ENCODE peak calls at places on chromosome 16, in ten cellular contexts. One of them, this sample, is unnamed.

GRCh38 chr16:62135903-62136302 is 99.7 kb upstream of the CDH8 start:
- DNase-seq in sigmoid colon: no peak
- DNase-seq in stomach: no peak
- DNase-seq in transverse colon: no peak
- DNase-seq in GM12891: no peak
- DNase-seq in HepG2: no peak
- DNase-seq in endothelial cell of umbilical vein: no peak
- DNase-seq in H1: no peak
- DNase-seq in HCT116: no peak
- DNase-seq in suprapubic skin: no peak
- DNase-seq in this sample: no peak

GRCh38 chr16:10332301-10332700 is 53.6 kb upstream of the ATF7IP2 start:
- DNase-seq in GM12891: no peak
- DNase-seq in sigmoid colon: no peak
- DNase-seq in endothelial cell of umbilical vein: no peak
- DNase-seq in transverse colon: no peak
- DNase-seq in HCT116: no peak
- DNase-seq in HepG2: peak; percentile 74
- DNase-seq in H1: no peak
- DNase-seq in stomach: no peak
- DNase-seq in suprapubic skin: no peak
- DNase-seq in this sample: no peak

GRCh38 chr16:68401871-68402747 is 46.2 kb downstream of the SMPD3 start:
- DNase-seq in suprapubic skin: no peak
- DNase-seq in H1: no peak
- DNase-seq in stomach: no peak
- DNase-seq in endothelial cell of umbilical vein: no peak
- DNase-seq in transverse colon: no peak
- DNase-seq in GM12891: no peak
- DNase-seq in HCT116: no peak
- DNase-seq in HepG2: no peak
- DNase-seq in sigmoid colon: no peak
- DNase-seq in this sample: no peak

GRCh38 chr16:67277294-67277998 is 1.9 kb upstream of the PLEKHG4 start:
- DNase-seq in sigmoid colon: peak; percentile 74
- DNase-seq in HepG2: peak; percentile 35
- DNase-seq in suprapubic skin: no peak
- DNase-seq in endothelial cell of umbilical vein: peak; percentile 87
- DNase-seq in H1: no peak
- DNase-seq in GM12891: no peak
- DNase-seq in stomach: no peak
- DNase-seq in transverse colon: peak; percentile 26
- DNase-seq in HCT116: peak; percentile 84
- DNase-seq in this sample: no peak

GRCh38 chr16:10619271-10619849 is 39.0 kb upstream of the EMP2 start:
- DNase-seq in H1: peak; percentile 70
- DNase-seq in stomach: peak; percentile 60
- DNase-seq in HCT116: no peak
- DNase-seq in transverse colon: peak; percentile 85
- DNase-seq in GM12891: no peak
- DNase-seq in HepG2: no peak
- DNase-seq in endothelial cell of umbilical vein: no peak
- DNase-seq in suprapubic skin: no peak
- DNase-seq in sigmoid colon: peak; percentile 69
- DNase-seq in this sample: no peak

GRCh38 chr16:69078073-69078472 is 27.4 kb upstream of the HAS3 start:
- DNase-seq in transverse colon: no peak
- DNase-seq in suprapubic skin: no peak
- DNase-seq in H1: no peak
- DNase-seq in HCT116: no peak
- DNase-seq in GM12891: no peak
- DNase-seq in endothelial cell of umbilical vein: no peak
- DNase-seq in sigmoid colon: no peak
- DNase-seq in HepG2: no peak
- DNase-seq in stomach: no peak
- DNase-seq in this sample: no peak

GRCh38 chr16:81136331-81137011 is 40.3 kb upstream of the GCSH start:
- DNase-seq in HCT116: no peak
- DNase-seq in GM12891: no peak
- DNase-seq in suprapubic skin: no peak
- DNase-seq in H1: no peak
- DNase-seq in endothelial cell of umbilical vein: no peak
- DNase-seq in stomach: no peak
- DNase-seq in transverse colon: no peak
- DNase-seq in sigmoid colon: no peak
- DNase-seq in HepG2: no peak
- DNase-seq in this sample: no peak

GRCh38 chr16:67154578-67155304 is 3.9 kb upstream of the B3GNT9 start:
- DNase-seq in H1: no peak
- DNase-seq in HepG2: no peak
- DNase-seq in HCT116: no peak
- DNase-seq in GM12891: no peak
- DNase-seq in stomach: no peak
- DNase-seq in sigmoid colon: no peak
- DNase-seq in suprapubic skin: peak; percentile 69
- DNase-seq in transverse colon: no peak
- DNase-seq in endothelial cell of umbilical vein: no peak
- DNase-seq in this sample: no peak

DNA sequence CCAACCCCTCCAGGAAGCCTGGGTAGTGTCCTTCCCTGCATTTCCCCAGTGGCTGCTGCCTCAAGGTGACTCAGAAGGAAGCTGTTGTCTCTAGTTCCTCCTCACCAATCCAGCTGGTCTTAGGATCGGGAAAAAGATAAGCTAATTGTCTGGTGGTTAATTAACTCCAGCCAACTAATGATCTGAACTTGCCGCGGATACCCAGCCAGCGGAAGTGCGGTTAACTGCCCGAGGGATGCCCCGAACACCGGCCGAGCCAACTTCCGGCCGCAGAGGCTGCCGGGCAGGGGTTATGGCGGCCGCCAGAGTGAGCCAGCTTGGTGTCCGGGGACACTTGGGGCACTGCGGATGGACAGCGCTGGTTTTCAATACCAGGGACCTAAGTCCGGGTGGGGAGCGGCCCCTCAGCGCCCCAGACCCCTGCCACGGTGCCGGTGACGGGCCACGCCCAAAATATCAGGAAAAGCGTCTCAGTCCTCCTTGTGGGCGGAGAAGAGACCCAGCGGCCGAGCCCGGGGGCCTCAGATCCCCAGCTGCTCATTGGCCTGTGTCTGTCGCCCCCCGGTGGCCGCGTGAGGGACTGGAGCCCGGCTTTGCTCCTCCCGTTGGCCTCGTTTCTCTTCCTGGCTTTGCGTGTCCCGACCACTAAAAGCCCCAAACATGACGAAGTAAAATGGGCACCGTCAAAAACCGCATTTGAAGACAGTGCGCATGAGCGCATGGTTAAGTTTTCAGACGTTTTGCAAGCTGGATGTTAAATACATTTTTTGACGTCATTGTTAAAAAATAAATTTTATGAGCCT is 10.2 kb upstream of the PRSS22 start:
- DNase-seq in transverse colon: peak; percentile 97
- DNase-seq in suprapubic skin: peak; percentile 96
- DNase-seq in GM12891: peak; percentile 99
- DNase-seq in sigmoid colon: peak; percentile 97
- DNase-seq in endothelial cell of umbilical vein: peak; percentile 93
- DNase-seq in HepG2: peak; percentile 82
- DNase-seq in stomach: peak; percentile 96
- DNase-seq in HCT116: peak; percentile 86
- DNase-seq in H1: peak; percentile 99
- DNase-seq in this sample: peak; percentile 98
- TF ChIP-seq POLR2A in transverse colon: peak; percentile 16
- TF ChIP-seq POLR2A in suprapubic skin: no peak
- TF ChIP-seq POLR2A in GM12891: peak; percentile 89
- TF ChIP-seq POLR2A in sigmoid colon: peak; percentile 41
- TF ChIP-seq POLR2A in endothelial cell of umbilical vein: peak; percentile 76
- TF ChIP-seq POLR2A in HepG2: peak; percentile 81
- TF ChIP-seq POLR2A in stomach: peak; percentile 14
- TF ChIP-seq POLR2A in HCT116: peak; percentile 90
- TF ChIP-seq POLR2A in H1: peak; percentile 83
- TF ChIP-seq POLR2A in this sample: peak; percentile 86

GRCh38 chr16:23348579-23349469 is 46.7 kb downstream of the SCNN1B start:
- DNase-seq in endothelial cell of umbilical vein: no peak
- DNase-seq in suprapubic skin: no peak
- DNase-seq in sigmoid colon: peak; percentile 26
- DNase-seq in transverse colon: no peak
- DNase-seq in HCT116: no peak
- DNase-seq in H1: peak; percentile 61
- DNase-seq in stomach: no peak
- DNase-seq in GM12891: no peak
- DNase-seq in HepG2: no peak
- DNase-seq in this sample: no peak

GRCh38 chr16:23342083-23342640 is 40.1 kb downstream of the SCNN1B start:
- DNase-seq in stomach: no peak
- DNase-seq in suprapubic skin: no peak
- DNase-seq in sigmoid colon: no peak
- DNase-seq in endothelial cell of umbilical vein: no peak
- DNase-seq in H1: no peak
- DNase-seq in HepG2: no peak
- DNase-seq in HCT116: no peak
- DNase-seq in GM12891: no peak
- DNase-seq in transverse colon: no peak
- DNase-seq in this sample: no peak

GRCh38 chr16:23345237-23345636 is 43.1 kb downstream of the SCNN1B start:
- DNase-seq in HCT116: no peak
- DNase-seq in suprapubic skin: no peak
- DNase-seq in transverse colon: no peak
- DNase-seq in HepG2: no peak
- DNase-seq in GM12891: no peak
- DNase-seq in endothelial cell of umbilical vein: no peak
- DNase-seq in sigmoid colon: peak; percentile 20
- DNase-seq in H1: no peak
- DNase-seq in stomach: no peak
- DNase-seq in this sample: no peak

GRCh38 chr16:23339781-23340180 is 37.7 kb downstream of the SCNN1B start:
- DNase-seq in stomach: no peak
- DNase-seq in suprapubic skin: no peak
- DNase-seq in HCT116: no peak
- DNase-seq in HepG2: no peak
- DNase-seq in endothelial cell of umbilical vein: no peak
- DNase-seq in transverse colon: no peak
- DNase-seq in sigmoid colon: no peak
- DNase-seq in GM12891: no peak
- DNase-seq in H1: no peak
- DNase-seq in this sample: no peak

GRCh38 chr16:23343643-23344612 is 41.8 kb downstream of the SCNN1B start:
- DNase-seq in endothelial cell of umbilical vein: no peak
- DNase-seq in transverse colon: no peak
- DNase-seq in H1: no peak
- DNase-seq in GM12891: no peak
- DNase-seq in HepG2: no peak
- DNase-seq in suprapubic skin: no peak
- DNase-seq in HCT116: no peak
- DNase-seq in stomach: no peak
- DNase-seq in sigmoid colon: no peak
- DNase-seq in this sample: no peak
- TF ChIP-seq POLR2AphosphoS5 in endothelial cell of umbilical vein: no peak
- TF ChIP-seq POLR2AphosphoS5 in transverse colon: no peak
- TF ChIP-seq POLR2AphosphoS5 in H1: no peak
- TF ChIP-seq POLR2AphosphoS5 in GM12891: no peak
- TF ChIP-seq POLR2AphosphoS5 in HepG2: no peak
- TF ChIP-seq POLR2AphosphoS5 in suprapubic skin: no peak
- TF ChIP-seq POLR2AphosphoS5 in HCT116: no peak
- TF ChIP-seq POLR2AphosphoS5 in stomach: no peak
- TF ChIP-seq POLR2AphosphoS5 in sigmoid colon: peak; percentile 33
- TF ChIP-seq POLR2AphosphoS5 in this sample: no peak

GRCh38 chr16:86831366-86831765 is 253.0 kb downstream of the FOXL1 start:
- DNase-seq in HCT116: no peak
- DNase-seq in transverse colon: no peak
- DNase-seq in H1: no peak
- DNase-seq in HepG2: no peak
- DNase-seq in GM12891: no peak
- DNase-seq in suprapubic skin: no peak
- DNase-seq in stomach: no peak
- DNase-seq in sigmoid colon: peak; percentile 15
- DNase-seq in endothelial cell of umbilical vein: no peak
- DNase-seq in this sample: no peak

GRCh38 chr16:86835981-86836380 is 257.6 kb downstream of the FOXL1 start:
- DNase-seq in HCT116: no peak
- DNase-seq in GM12891: no peak
- DNase-seq in HepG2: no peak
- DNase-seq in sigmoid colon: no peak
- DNase-seq in H1: no peak
- DNase-seq in stomach: no peak
- DNase-seq in suprapubic skin: no peak
- DNase-seq in endothelial cell of umbilical vein: no peak
- DNase-seq in transverse colon: no peak
- DNase-seq in this sample: no peak

GRCh38 chr16:86833136-86833535 is 254.8 kb downstream of the FOXL1 start:
- DNase-seq in GM12891: no peak
- DNase-seq in stomach: no peak
- DNase-seq in endothelial cell of umbilical vein: no peak
- DNase-seq in H1: no peak
- DNase-seq in suprapubic skin: no peak
- DNase-seq in transverse colon: no peak
- DNase-seq in HepG2: no peak
- DNase-seq in sigmoid colon: peak; percentile 29
- DNase-seq in HCT116: no peak
- DNase-seq in this sample: no peak

GRCh38 chr16:86834451-86835035 is 256.2 kb downstream of the FOXL1 start:
- DNase-seq in H1: peak; percentile 67
- DNase-seq in GM12891: no peak
- DNase-seq in suprapubic skin: no peak
- DNase-seq in stomach: no peak
- DNase-seq in sigmoid colon: peak; percentile 53
- DNase-seq in HepG2: no peak
- DNase-seq in endothelial cell of umbilical vein: peak; percentile 41
- DNase-seq in HCT116: no peak
- DNase-seq in transverse colon: no peak
- DNase-seq in this sample: no peak

DNA sequence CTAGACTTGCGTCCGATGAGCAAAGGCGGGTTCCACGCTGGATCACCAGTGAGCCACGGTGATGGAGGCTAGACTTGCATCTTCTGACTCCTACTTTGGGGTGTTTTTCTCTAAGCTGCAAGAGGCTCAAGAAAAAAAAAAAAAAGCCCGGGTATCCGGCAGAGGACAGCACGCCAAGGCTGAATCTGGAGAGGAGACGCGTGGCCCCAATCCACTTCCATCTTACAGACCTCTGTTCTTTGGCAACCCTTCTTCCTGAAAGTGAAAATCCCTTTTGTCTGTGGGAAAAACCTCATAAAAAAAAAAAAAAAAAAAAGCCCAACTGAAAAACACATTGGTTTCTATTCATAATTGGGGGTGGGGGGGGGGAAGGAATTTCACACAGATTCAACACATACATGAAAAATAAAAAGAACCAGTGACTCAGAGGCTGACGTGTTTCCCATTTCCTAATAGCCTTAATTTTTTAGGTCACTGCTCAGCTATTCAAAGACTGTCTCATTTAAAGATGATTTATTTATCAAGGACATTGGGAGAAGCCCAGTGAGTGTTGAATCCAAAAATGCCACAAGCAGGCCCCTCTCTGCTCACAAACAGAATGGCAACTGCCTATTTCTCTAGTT is 258.3 kb downstream of the FOXL1 start:
- DNase-seq in suprapubic skin: no peak
- DNase-seq in HepG2: no peak
- DNase-seq in H1: no peak
- DNase-seq in endothelial cell of umbilical vein: peak; percentile 93
- DNase-seq in sigmoid colon: no peak
- DNase-seq in HCT116: no peak
- DNase-seq in GM12891: no peak
- DNase-seq in transverse colon: no peak
- DNase-seq in stomach: no peak
- DNase-seq in this sample: no peak
- TF ChIP-seq POLR2A in suprapubic skin: no peak
- TF ChIP-seq POLR2A in HepG2: no peak
- TF ChIP-seq POLR2A in H1: no peak
- TF ChIP-seq POLR2A in endothelial cell of umbilical vein: no peak
- TF ChIP-seq POLR2A in sigmoid colon: no peak
- TF ChIP-seq POLR2A in HCT116: no peak
- TF ChIP-seq POLR2A in GM12891: no peak
- TF ChIP-seq POLR2A in transverse colon: no peak
- TF ChIP-seq POLR2A in stomach: no peak
- TF ChIP-seq POLR2A in this sample: no peak

GRCh38 chr16:77208382-77208781 is 9.2 kb downstream of the SYCE1L start:
- DNase-seq in suprapubic skin: no peak
- DNase-seq in endothelial cell of umbilical vein: no peak
- DNase-seq in stomach: no peak
- DNase-seq in GM12891: no peak
- DNase-seq in sigmoid colon: no peak
- DNase-seq in HCT116: no peak
- DNase-seq in HepG2: no peak
- DNase-seq in transverse colon: no peak
- DNase-seq in H1: no peak
- DNase-seq in this sample: no peak

GRCh38 chr16:77211880-77212735 is 12.9 kb downstream of the SYCE1L start:
- DNase-seq in HCT116: no peak
- DNase-seq in transverse colon: peak; percentile 73
- DNase-seq in H1: peak; percentile 89
- DNase-seq in HepG2: no peak
- DNase-seq in sigmoid colon: no peak
- DNase-seq in stomach: peak; percentile 47
- DNase-seq in GM12891: peak; percentile 74
- DNase-seq in endothelial cell of umbilical vein: peak; percentile 48
- DNase-seq in suprapubic skin: peak; percentile 74
- DNase-seq in this sample: peak; percentile 64

GRCh38 chr16:77212736-77213541 is 13.7 kb downstream of the SYCE1L start:
- DNase-seq in HepG2: no peak
- DNase-seq in H1: peak; percentile 92
- DNase-seq in transverse colon: peak; percentile 75
- DNase-seq in suprapubic skin: peak; percentile 81
- DNase-seq in GM12891: peak; percentile 57
- DNase-seq in endothelial cell of umbilical vein: peak; percentile 62
- DNase-seq in HCT116: no peak
- DNase-seq in sigmoid colon: peak; percentile 78
- DNase-seq in stomach: peak; percentile 62
- DNase-seq in this sample: peak; percentile 61

GRCh38 chr16:77206533-77206932 is 7.3 kb downstream of the SYCE1L start:
- DNase-seq in stomach: no peak
- DNase-seq in endothelial cell of umbilical vein: no peak
- DNase-seq in HCT116: no peak
- DNase-seq in sigmoid colon: no peak
- DNase-seq in HepG2: no peak
- DNase-seq in suprapubic skin: no peak
- DNase-seq in H1: no peak
- DNase-seq in GM12891: no peak
- DNase-seq in transverse colon: no peak
- DNase-seq in this sample: no peak

GRCh38 chr16:77207029-77207428 is 7.8 kb downstream of the SYCE1L start:
- DNase-seq in stomach: no peak
- DNase-seq in H1: no peak
- DNase-seq in endothelial cell of umbilical vein: no peak
- DNase-seq in GM12891: no peak
- DNase-seq in transverse colon: no peak
- DNase-seq in suprapubic skin: no peak
- DNase-seq in HCT116: no peak
- DNase-seq in HepG2: no peak
- DNase-seq in sigmoid colon: no peak
- DNase-seq in this sample: no peak
- TF ChIP-seq POLR2AphosphoS5 in stomach: no peak
- TF ChIP-seq POLR2AphosphoS5 in H1: no peak
- TF ChIP-seq POLR2AphosphoS5 in endothelial cell of umbilical vein: no peak
- TF ChIP-seq POLR2AphosphoS5 in GM12891: no peak
- TF ChIP-seq POLR2AphosphoS5 in transverse colon: no peak
- TF ChIP-seq POLR2AphosphoS5 in suprapubic skin: no peak
- TF ChIP-seq POLR2AphosphoS5 in HCT116: no peak
- TF ChIP-seq POLR2AphosphoS5 in HepG2: no peak
- TF ChIP-seq POLR2AphosphoS5 in sigmoid colon: no peak
- TF ChIP-seq POLR2AphosphoS5 in this sample: no peak